ENCODE peak calls at places on chromosome 16, in five cellular contexts. P, W, E, N and V are unnamed samples.

GRCh38 chr16:67242138-67242730 is 5.0 kb downstream of the FHOD1 start:
- DNase-seq in P (no peak), W (no peak), E (no peak), N (no peak), V (no peak)

GRCh38 chr16:14502932-14503741 is 126.9 kb downstream of the PARN start:
- DNase-seq in P (no peak), W (no peak), E (no peak), N (no peak), V (no peak)

GRCh38 chr16:69329369-69330285 is 761 bp downstream of the PDF start:
- DNase-seq in P (peak; percentile 49), W (no peak), E (peak; percentile 65), N (no peak), V (no peak)

GRCh38 chr16:27867122-27868110 is 196.1 kb downstream of the GSG1L start:
- DNase-seq in P (peak; percentile 48), W (peak; percentile 48), E (peak; percentile 59), N (peak; percentile 28), V (no peak)

GRCh38 chr16:88428156-88428555 is 24.9 kb upstream of the ZFPM1 start:
- DNase-seq in P (no peak), W (no peak), E (no peak), N (no peak), V (no peak)

GRCh38 chr16:54282923-54283734 is 3.5 kb downstream of the IRX3 start:
- DNase-seq in P (no peak), W (no peak), E (no peak), N (no peak), V (no peak)

GRCh38 chr16:89370081-89370511 is 120.3 kb downstream of the ANKRD11 start:
- DNase-seq in P (no peak), W (no peak), E (no peak), N (no peak), V (no peak)

GRCh38 chr16:14264560-14264959 is 193.4 kb downstream of the MRTFB start:
- DNase-seq in P (no peak), W (no peak), E (no peak), N (no peak), V (no peak)

GRCh38 chr16:17101646-17102045 is 369.1 kb downstream of the XYLT1 start:
- DNase-seq in P (no peak), W (no peak), E (no peak), N (no peak), V (no peak)

GRCh38 chr16:51762081-51762995 is 611.3 kb upstream of the SALL1 start:
- DNase-seq in P (peak; percentile 78), W (peak; percentile 54), E (peak; percentile 86), N (peak; percentile 55), V (no peak)

GRCh38 chr16:50611332-50611934 is 63.2 kb downstream of the NKD1 start:
- DNase-seq in P (peak; percentile 23), W (peak; percentile 4), E (no peak), N (no peak), V (no peak)

GRCh38 chr16:1706386-1707192 is 594 bp downstream of the MAPK8IP3 start:
- DNase-seq in P (no peak), W (no peak), E (peak; percentile 52), N (no peak), V (no peak)

GRCh38 chr16:85394511-85395206 is 218.5 kb upstream of the GSE1 start:
- DNase-seq in P (no peak), W (no peak), E (peak; percentile 29), N (no peak), V (no peak)

GRCh38 chr16:8720080-8720966 is 45.9 kb downstream of the ABAT start:
- DNase-seq in P (peak; percentile 58), W (no peak), E (no peak), N (peak; percentile 5), V (no peak)

GRCh38 chr16:85045641-85046471 is 18.3 kb downstream of the KIAA0513 start:
- DNase-seq in P (no peak), W (no peak), E (no peak), N (no peak), V (no peak)

GRCh38 chr16:77679901-77680300 is 42.4 kb upstream of the NUDT7 start:
- DNase-seq in P (no peak), W (no peak), E (no peak), N (no peak), V (no peak)
- H3K27ac ChIP-seq in P (no peak overlapping the region), W (no peak overlapping the region), E (no peak overlapping the region), N (no peak overlapping the region), V (no peak overlapping the region)

GRCh38 chr16:23351360-23351759 is 49.3 kb downstream of the SCNN1B start:
- DNase-seq in P (peak; percentile 77), W (no peak), E (no peak), N (no peak), V (no peak)
- TF ChIP-seq CTCF in P (no peak), W (no peak), E (no peak), N (no peak), V (no peak)

GRCh38 chr16:12178251-12178990 is 201.9 kb downstream of the SNX29 start:
- DNase-seq in P (peak; percentile 55), W (peak; percentile 63), E (no peak), N (peak; percentile 38), V (no peak)
- H3K4me3 ChIP-seq in P (no peak overlapping the region), W (no peak overlapping the region), E (no peak overlapping the region), N (no peak overlapping the region), V (no peak overlapping the region)

GRCh38 chr16:31472559-31473203 is 729 bp downstream of the TGFB1I1 start:
- DNase-seq in P (peak; percentile 78), W (peak; percentile 90), E (peak; percentile 87), N (peak; percentile 92), V (peak; percentile 97)
- H3K27ac ChIP-seq in P (peak overlapping the region; percentile 24), W (peak overlapping the region; percentile 69), E (peak overlapping the region; percentile 20), N (peak overlapping the region; percentile 90), V (peak overlapping the region; percentile 97)

GRCh38 chr16:180101-180920 is at the start of gene HBQ1:
- DNase-seq in P (no peak), W (peak; percentile 17), E (no peak), N (no peak), V (no peak)
- TF ChIP-seq CTCF in P (no peak), W (peak; percentile 27), E (peak; percentile 28), N (peak; percentile 36), V (no peak)

GRCh38 chr16:6447046-6447445 is 885.6 kb upstream of the RBFOX1 start:
- DNase-seq in P (no peak), W (no peak), E (no peak), N (no peak), V (no peak)
- H3K4me3 ChIP-seq in P (no peak overlapping the region), W (no peak overlapping the region), E (no peak overlapping the region), N (no peak overlapping the region), V (no peak overlapping the region)

DNA sequence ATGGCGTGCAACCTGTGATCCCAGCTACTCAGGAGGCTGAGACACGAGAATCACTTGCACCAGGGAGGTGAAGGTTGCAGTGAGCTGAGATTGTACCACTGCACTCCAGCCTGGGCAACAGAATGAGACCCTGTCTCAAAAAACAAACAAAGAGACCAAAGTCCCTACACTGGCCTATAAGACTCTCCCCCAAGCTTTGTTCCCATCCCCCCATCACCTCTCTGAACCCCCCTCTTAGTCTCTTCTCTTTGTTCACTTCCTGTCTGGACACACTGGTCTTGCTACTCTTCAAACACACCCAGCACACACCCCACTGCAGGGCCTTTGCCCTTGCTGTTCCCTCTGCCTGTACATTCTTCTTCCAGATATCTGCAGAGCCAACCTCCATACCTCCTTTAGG is 7.8 kb upstream of the SCNN1B start:
- DNase-seq in P (no peak), W (no peak), E (no peak), N (no peak), V (no peak)
- H3K27ac ChIP-seq in P (no peak overlapping the region), W (no peak overlapping the region), E (no peak overlapping the region), N (no peak overlapping the region), V (no peak overlapping the region)